ENCODE peak calls at places on chromosome 19, in five cellular contexts. M is endothelial cell, P is DMS79 treated with DMSO at 0.1 percent for 48 hours, J is ELR, D is GM19239. T is an unnamed sample.

GRCh38 chr19:12786149-12786870 is 5.0 kb upstream of the JUNB start:
- DNase-seq in P (no peak), D (no peak), J (no peak), M (no peak), T (no peak)

GRCh38 chr19:2540251-2540645 is 64.3 kb downstream of the GADD45B start:
- DNase-seq in J (no peak), D (no peak), P (no peak), M (no peak), T (no peak)

GRCh38 chr19:17510220-17510993 is 1.0 kb upstream of the PGLS start:
- DNase-seq in J (peak), P (no peak), M (no peak), D (no peak), T (no peak)

GRCh38 chr19:54201980-54202379 is 1.3 kb downstream of the RPS9 start:
- DNase-seq in J (no peak), P (no peak), M (no peak), D (no peak), T (peak)

GRCh38 chr19:47179643-47180310 is 49.1 kb downstream of the SAE1 start:
- DNase-seq in D (no peak), J (no peak), M (no peak), P (no peak), T (no peak)

GRCh38 chr19:6494438-6495036 is 7.6 kb downstream of the TUBB4A start:
- DNase-seq in D (no peak), J (no peak), M (no peak), P (no peak), T (no peak)

GRCh38 chr19:15303105-15303780 is 29.1 kb downstream of the BRD4 start:
- DNase-seq in J (no peak), D (no peak), P (no peak), M (no peak), T (no peak)

GRCh38 chr19:7975037-7975436 is 30.4 kb downstream of the ELAVL1 start:
- DNase-seq in M (no peak), J (no peak), P (peak), D (no peak), T (no peak)

GRCh38 chr19:39112338-39112890 is 13.2 kb upstream of the PAK4 start:
- DNase-seq in J (peak), D (no peak), M (no peak), P (no peak), T (peak)

GRCh38 chr19:45423033-45423588 is 606 bp downstream of the ERCC1 start:
- DNase-seq in D (no peak), J (no peak), M (no peak), P (no peak), T (no peak)

GRCh38 chr19:13463296-13463695 is 43.0 kb downstream of the CACNA1A start:
- DNase-seq in D (no peak), M (peak), P (no peak), J (peak), T (no peak)

T was measured in RCC 7860.